ENCODE peak calls at places on chromosomes 11 and 22, in four cellular contexts. T is HCT116, A is GM12878, J is H1. D is an unnamed sample.

GRCh38 chr11:7869467-7869866 is 61.6 kb downstream of the OR10A6 start:
- DNase-seq in J (no peak), A (no peak), T (no peak), D (no peak)

GRCh38 chr11:100956321-100956720 is 173.3 kb downstream of the PGR start:
- DNase-seq in T (no peak), J (no peak), A (no peak), D (no peak)

GRCh38 chr11:85348945-85349344 is 278.2 kb downstream of the DLG2 start:
- DNase-seq in J (no peak), A (no peak), T (no peak), D (no peak)

GRCh38 chr22:46072030-46072881 is 78.1 kb upstream of the PPARA start:
- DNase-seq in T (no peak), A (no peak), J (peak), D (no peak)

GRCh38 chr11:528166-528814 is 7.1 kb downstream of the HRAS start:
- DNase-seq in A (no peak), T (no peak), J (no peak), D (no peak)

GRCh38 chr22:28816994-28817530 is 16.7 kb upstream of the XBP1 start:
- DNase-seq in T (no peak), J (no peak), A (no peak), D (no peak)

GRCh38 chr11:75201771-75202170 is 38.8 kb upstream of the TPBGL start:
- DNase-seq in T (no peak), A (no peak), J (no peak), D (no peak)

GRCh38 chr22:44196731-44197131 is 16.0 kb downstream of the PARVG start:
- DNase-seq in A (no peak), J (no peak), T (no peak), D (no peak)

GRCh38 chr11:6817668-6818067 is 18.2 kb upstream of the OR6A2 start:
- DNase-seq in A (no peak), T (no peak), J (peak), D (no peak)

GRCh38 chr22:30309981-30310672 is 16.6 kb downstream of the TBC1D10A start:
- DNase-seq in A (peak), T (no peak), J (no peak), D (no peak)

GRCh38 chr11:132093861-132094260 is 723.4 kb downstream of the NTM start:
- DNase-seq in A (peak), T (no peak), J (no peak), D (no peak)

GRCh38 chr11:95398437-95399112 is 167.6 kb upstream of the SESN3 start:
- DNase-seq in J (no peak), T (no peak), A (no peak), D (no peak)

GRCh38 chr11:40190294-40190693 is 1269.2 kb downstream of the LRRC4C start:
- DNase-seq in A (no peak), T (no peak), J (no peak), D (no peak)

GRCh38 chr22:20015187-20015625 is 1.4 kb downstream of the ARVCF start:
- DNase-seq in T (no peak), A (no peak), J (no peak), D (no peak)

GRCh38 chr11:14414470-14415461 is 55.8 kb upstream of the RRAS2 start:
- DNase-seq in A (peak), J (no peak), T (no peak), D (peak)

GRCh38 chr11:3224730-3225098 is 6.1 kb upstream of the MRGPRG start:
- DNase-seq in A (no peak), J (no peak), T (no peak), D (no peak)

GRCh38 chr22:39532215-39533071 is at the start of gene RPS19BP1:
- DNase-seq in A (peak), T (peak), J (peak), D (peak)

GRCh38 chr11:45155058-45155551 is 8.7 kb downstream of the PRDM11 start:
- DNase-seq in A (no peak), T (no peak), J (no peak), D (no peak)

GRCh38 chr11:128506999-128507591 is 80.3 kb downstream of the ETS1 start:
- DNase-seq in J (no peak), A (no peak), T (no peak), D (no peak)

GRCh38 chr11:128146926-128147605 is 440.3 kb downstream of the ETS1 start:
- DNase-seq in J (no peak), A (no peak), T (no peak), D (no peak)

GRCh38 chr11:110921742-110922200 is 209.5 kb upstream of the ARHGAP20 start:
- DNase-seq in A (no peak), T (no peak), J (no peak), D (no peak)

GRCh38 chr22:23215294-23216204 is 35.2 kb downstream of the BCR start:
- DNase-seq in J (no peak), A (no peak), T (no peak), D (peak)

GRCh38 chr22:19840059-19840458 is 14.6 kb downstream of the GNB1L start:
- DNase-seq in A (no peak), J (no peak), T (no peak), D (no peak)

GRCh38 chr22:50547231-50547851 is 1.6 kb downstream of the KLHDC7B start:
- DNase-seq in T (no peak), A (no peak), J (no peak), D (peak)

GRCh38 chr11:131038597-131038996 is 122.3 kb upstream of the SNX19 start:
- DNase-seq in J (no peak), T (no peak), A (no peak), D (peak)

GRCh38 chr11:70104419-70104818 is 26.3 kb downstream of the ANO1 start:
- DNase-seq in T (no peak), A (no peak), J (no peak), D (no peak)
- TF ChIP-seq EGR1 in T (no peak), A (no peak), J (no peak), D (no peak)

DNA sequence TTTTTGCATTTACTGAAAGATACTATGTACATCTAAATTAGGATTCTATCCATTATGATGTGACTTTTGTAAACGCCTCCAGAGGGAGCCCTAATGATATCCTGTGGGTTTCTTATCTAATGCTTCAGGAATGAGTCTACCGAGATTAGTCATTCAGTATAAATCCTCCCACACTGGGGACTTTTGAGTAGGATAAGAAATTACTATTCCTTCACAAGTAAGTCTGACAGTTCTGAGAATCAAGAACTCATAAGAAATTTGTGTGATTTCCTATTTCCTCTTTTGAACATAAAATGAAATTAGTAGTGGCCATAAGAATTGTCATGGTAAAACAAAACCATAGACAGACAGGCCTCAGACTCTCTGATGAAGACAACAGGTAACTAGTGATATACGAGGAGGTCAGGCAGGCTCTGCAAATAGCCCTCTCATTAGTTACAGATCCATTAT is 10.0 kb upstream of the OR5M1 start:
- DNase-seq in T (no peak), A (peak), J (no peak), D (peak)
- TF ChIP-seq EGR1 in T (no peak), A (no peak), J (no peak), D (no peak)

GRCh38 chr11:1819115-1819514 is 15.7 kb upstream of the SYT8 start:
- DNase-seq in J (no peak), A (no peak), T (no peak), D (no peak)

GRCh38 chr11:1817000-1817399 is 17.8 kb upstream of the SYT8 start:
- DNase-seq in T (no peak), J (no peak), A (no peak), D (no peak)

GRCh38 chr11:1815311-1815710 is 19.5 kb upstream of the SYT8 start:
- DNase-seq in J (no peak), T (no peak), A (no peak), D (no peak)

GRCh38 chr11:1815751-1816150 is 19.0 kb upstream of the SYT8 start:
- DNase-seq in J (no peak), T (no peak), A (no peak), D (no peak)

DNA sequence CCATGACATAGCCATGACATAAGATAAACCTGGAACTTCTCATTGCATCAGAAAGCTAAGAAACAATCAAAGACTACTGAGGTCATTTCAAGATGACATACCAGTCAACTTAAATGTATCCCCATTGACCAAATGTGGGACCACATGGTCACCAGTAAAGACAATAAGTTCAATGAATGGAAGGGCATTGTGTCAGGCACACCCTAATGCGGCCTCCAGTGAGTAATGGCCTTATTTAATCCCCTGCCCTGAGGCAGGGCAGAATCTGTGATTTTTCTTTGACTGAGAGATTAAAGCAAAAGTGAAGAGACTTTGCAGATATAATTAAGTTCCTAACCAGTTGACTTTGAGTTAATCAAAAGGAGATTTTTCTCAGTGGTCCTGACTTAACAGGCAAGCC is 17.3 kb upstream of the SYT8 start:
- DNase-seq in A (no peak), J (no peak), T (no peak), D (no peak)
- TF ChIP-seq EGR1 in A (no peak), J (no peak), T (no peak), D (no peak)

DNA sequence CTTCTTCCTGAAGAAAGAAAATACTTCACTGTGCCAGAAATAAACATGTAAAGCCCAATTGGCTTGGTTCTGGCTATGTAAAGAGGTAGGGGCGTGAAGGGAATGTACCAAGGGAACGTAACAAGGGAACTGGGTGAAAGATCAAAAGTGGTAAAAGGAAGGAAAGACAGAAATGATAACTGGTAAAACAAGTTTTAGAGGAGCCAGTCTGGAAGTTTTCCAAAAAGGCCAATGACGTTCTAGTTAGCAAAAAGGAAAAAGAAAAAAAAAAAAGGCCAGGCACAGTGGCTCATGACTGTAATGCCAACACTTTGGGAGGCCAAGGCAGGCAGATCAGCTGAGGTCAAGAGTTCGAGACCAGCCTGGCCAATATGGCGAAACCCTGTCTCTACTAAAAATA is 21.2 kb upstream of the CRTAM start:
- DNase-seq in T (peak), A (no peak), J (no peak), D (no peak)
- TF ChIP-seq EGR1 in T (no peak), A (no peak), J (no peak), D (no peak)

DNA sequence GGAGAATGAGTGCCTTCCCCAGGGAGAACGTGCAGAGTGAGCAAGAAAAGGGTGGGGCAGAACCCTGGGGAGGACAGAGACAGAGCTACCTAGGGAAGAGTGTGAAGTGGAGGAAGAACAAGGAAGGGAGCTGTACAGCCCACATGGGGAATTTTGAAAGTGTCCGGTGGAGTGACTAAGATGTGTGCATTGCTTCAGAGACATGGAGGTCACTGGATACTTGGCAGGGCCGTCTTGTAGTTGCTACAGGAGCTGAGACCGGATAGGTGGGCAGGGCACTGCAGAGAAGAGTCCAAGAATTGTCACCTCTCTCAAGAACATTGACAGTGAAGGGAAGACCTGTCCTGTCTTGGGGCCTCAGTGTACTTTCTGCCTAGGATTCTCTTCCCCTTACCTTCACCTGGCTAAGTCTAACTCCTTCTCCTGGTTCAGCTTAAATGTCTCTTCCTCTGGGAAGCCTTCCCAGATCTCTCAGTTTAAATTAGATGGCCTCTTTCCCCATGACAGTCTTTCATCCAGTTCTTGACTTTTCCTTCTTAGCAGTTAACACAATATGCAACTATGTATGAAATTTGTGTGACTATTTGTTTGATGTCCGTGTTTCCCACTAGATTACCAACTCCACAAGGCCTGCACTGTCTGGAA is 9.2 kb upstream of the P2RY6 start:
- DNase-seq in T (no peak), J (no peak), A (no peak), D (no peak)
- TF ChIP-seq EGR1 in T (no peak), J (no peak), A (no peak), D (no peak)

D was measured in K562.